ENCODE peak calls at places on chromosomes 13 and 19, in seven cellular contexts. D is ovary, N is A549, G is SK-N-SH, B is esophagus muscularis mucosa, J is transverse colon, K is tibial nerve. Q is an unnamed sample.

GRCh38 chr13:74979703-74980102 is 502.3 kb downstream of the TBC1D4 start:
- DNase-seq in B (no peak), K (no peak), J (no peak), N (no peak), D (no peak), G (peak; percentile 11), Q (no peak)

GRCh38 chr13:112679932-112680677 is 9.7 kb upstream of the ATP11A start:
- DNase-seq in N (no peak), G (no peak), D (no peak), J (no peak), K (no peak), B (no peak), Q (peak; percentile 44)

GRCh38 chr13:96769874-96770273 is 224.4 kb downstream of the OXGR1 start:
- DNase-seq in B (no peak), G (peak; percentile 35), D (no peak), K (no peak), J (no peak), N (no peak), Q (no peak)

GRCh38 chr19:58498316-58499020 is 13.3 kb downstream of the SLC27A5 start:
- DNase-seq in D (peak; percentile 55), K (no peak), B (no peak), N (no peak), J (no peak), G (no peak), Q (no peak)

GRCh38 chr13:43240278-43240677 is 216.9 kb downstream of the DNAJC15 start:
- DNase-seq in G (no peak), K (no peak), D (no peak), J (no peak), B (no peak), N (no peak), Q (no peak)

GRCh38 chr13:20188649-20189553 is 3.8 kb downstream of the GJB2 start:
- DNase-seq in B (no peak), N (no peak), D (no peak), G (peak; percentile 41), J (peak; percentile 38), K (no peak), Q (no peak)

GRCh38 chr19:51615991-51616390 is 14.2 kb downstream of the SIGLEC5 start:
- DNase-seq in D (no peak), B (no peak), J (no peak), G (no peak), N (no peak), K (no peak), Q (no peak)

GRCh38 chr19:8655340-8655709 is 24.9 kb downstream of the NFILZ start:
- DNase-seq in G (peak; percentile 22), N (no peak), B (no peak), J (no peak), D (no peak), K (no peak), Q (peak; percentile 50)

GRCh38 chr13:63737418-63737817 is 2321.8 kb upstream of the PCDH20 start:
- DNase-seq in J (no peak), D (no peak), K (no peak), G (no peak), N (no peak), B (no peak), Q (peak; percentile 72)

GRCh38 chr13:101917833-101918755 is 465.6 kb downstream of the ITGBL1 start:
- DNase-seq in B (no peak), N (no peak), J (no peak), K (no peak), D (no peak), G (peak; percentile 73), Q (no peak)

GRCh38 chr13:20714161-20714560 is 10.7 kb downstream of the IL17D start:
- DNase-seq in B (no peak), K (no peak), D (no peak), G (no peak), J (no peak), N (no peak), Q (no peak)

GRCh38 chr13:69704311-69704710 is 403.3 kb upstream of the ATXN8OS start:
- DNase-seq in K (no peak), B (no peak), D (no peak), J (no peak), N (no peak), G (no peak), Q (no peak)

GRCh38 chr13:54433511-54434206 is 1405.0 kb downstream of the OLFM4 start:
- DNase-seq in J (no peak), G (no peak), K (no peak), N (no peak), D (no peak), B (no peak), Q (no peak)

GRCh38 chr19:3910105-3910504 is 22.8 kb upstream of the NMRK2 start:
- DNase-seq in K (no peak), J (no peak), B (no peak), G (no peak), D (no peak), N (no peak), Q (no peak)

GRCh38 chr19:47730910-47731309 is 14.4 kb upstream of the NOP53 start:
- DNase-seq in B (no peak), N (no peak), G (no peak), D (no peak), K (no peak), J (no peak), Q (no peak)

GRCh38 chr19:35161434-35161743 is 6.9 kb downstream of the FXYD5 start:
- DNase-seq in B (no peak), N (no peak), K (no peak), D (no peak), J (no peak), G (no peak), Q (no peak)

GRCh38 chr13:25860862-25861261 is 191.0 kb downstream of the SHISA2 start:
- DNase-seq in B (no peak), G (no peak), N (no peak), J (no peak), K (no peak), D (no peak), Q (no peak)

GRCh38 chr13:49455016-49455398 is 10.9 kb downstream of the SETDB2 start:
- DNase-seq in G (no peak), J (no peak), D (no peak), K (no peak), B (no peak), N (no peak), Q (no peak)

GRCh38 chr19:1624458-1624857 is 19.2 kb upstream of the UQCR11 start:
- DNase-seq in K (peak; percentile 39), J (peak; percentile 48), D (no peak), G (peak; percentile 88), N (peak; percentile 61), B (no peak), Q (no peak)

GRCh38 chr13:85347251-85347650 is 452.0 kb downstream of the SLITRK6 start:
- DNase-seq in N (no peak), K (no peak), B (no peak), D (no peak), G (no peak), J (no peak), Q (no peak)

GRCh38 chr19:14198384-14199376 is 7.3 kb downstream of the ADGRL1 start:
- DNase-seq in D (no peak), G (peak; percentile 51), K (no peak), J (no peak), B (no peak), N (no peak), Q (no peak)
- TF ChIP-seq CTCF in D (no peak), G (no peak), K (no peak), J (no peak), B (no peak), N (no peak), Q (no peak)

GRCh38 chr13:50908371-50908770 is 1.2 kb upstream of the RNASEH2B start:
- DNase-seq in D (no peak), J (no peak), K (no peak), B (no peak), G (no peak), N (no peak), Q (no peak)

GRCh38 chr13:50907781-50908180 is 1.8 kb upstream of the RNASEH2B start:
- DNase-seq in N (no peak), G (no peak), D (no peak), K (no peak), B (no peak), J (no peak), Q (no peak)

GRCh38 chr13:50910483-50910805 is 853 bp downstream of the RNASEH2B start:
- DNase-seq in B (no peak), G (peak; percentile 73), K (peak; percentile 16), J (no peak), D (peak; percentile 49), N (peak; percentile 25), Q (peak; percentile 58)

GRCh38 chr13:50911051-50911690 is 1.6 kb downstream of the RNASEH2B start:
- DNase-seq in N (no peak), D (no peak), G (peak; percentile 46), J (no peak), K (no peak), B (no peak), Q (no peak)

GRCh38 chr13:50909605-50910482 is at the start of gene RNASEH2B:
- DNase-seq in B (no peak), D (peak; percentile 62), K (peak; percentile 41), J (peak; percentile 73), G (peak; percentile 89), N (peak; percentile 52), Q (peak; percentile 77)
- TF ChIP-seq EP300 in B (no peak), D (no peak), K (peak; percentile 62), J (no peak), G (no peak), N (no peak), Q (no peak)

GRCh38 chr19:40588110-40588854 is 11.6 kb downstream of the SHKBP1 start:
- DNase-seq in B (no peak), D (no peak), K (no peak), J (no peak), N (no peak), G (no peak), Q (peak; percentile 54)
- H3K4me1 ChIP-seq in B (no peaks in the 10 kb centered on the region), D (no peaks in the 10 kb centered on the region), K (peaks cover 4% of the 10 kb centered on the region), J (no peaks in the 10 kb centered on the region), N (peaks cover 45% of the 10 kb centered on the region), G (no peaks in the 10 kb centered on the region), Q (no peaks in the 10 kb centered on the region)

GRCh38 chr19:40464059-40465024 is 1.2 kb downstream of the BLVRB start:
- DNase-seq in J (peak; percentile 93), D (peak; percentile 92), B (peak; percentile 98), N (peak; percentile 97), G (peak; percentile 75), K (peak; percentile 95), Q (peak; percentile 91)

GRCh38 chr19:40465025-40465780 is at the start of gene BLVRB:
- DNase-seq in D (no peak), B (no peak), K (peak; percentile 61), J (peak; percentile 63), G (no peak), N (no peak), Q (peak; percentile 68)

GRCh38 chr19:40466219-40467006 is at the start of gene SPTBN4:
- DNase-seq in K (peak; percentile 21), D (peak; percentile 48), G (no peak), B (no peak), N (no peak), J (peak; percentile 30), Q (peak; percentile 25)

GRCh38 chr19:40467007-40467565 is 285 bp downstream of the SPTBN4 start:
- DNase-seq in G (peak; percentile 73), B (no peak), N (no peak), J (no peak), K (no peak), D (peak; percentile 32), Q (no peak)

DNA sequence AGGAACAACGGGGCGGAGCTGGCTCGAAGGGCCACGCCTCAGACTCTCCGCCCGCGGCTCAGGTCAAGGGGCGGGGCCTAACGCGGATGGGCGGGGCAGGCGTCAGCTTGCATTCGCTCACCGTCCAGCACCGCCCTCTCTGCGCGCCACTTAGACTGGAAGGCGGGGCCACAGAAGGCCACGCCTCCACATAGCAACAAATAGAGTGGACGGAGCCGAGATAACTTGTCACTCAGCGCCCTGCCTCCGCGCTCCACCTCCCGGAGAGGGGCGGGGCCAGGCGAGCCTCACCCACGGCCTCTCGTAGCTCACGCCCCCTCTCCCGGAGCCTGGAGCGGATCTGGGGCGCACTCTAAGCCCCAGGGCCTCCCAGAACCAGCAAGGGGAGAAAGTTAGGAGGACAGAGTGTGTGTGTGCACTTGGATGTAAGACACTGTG is 255 bp upstream of the BLVRB start:
- DNase-seq in K (peak; percentile 100), N (peak; percentile 98), D (peak; percentile 100), J (peak; percentile 100), B (peak; percentile 100), G (peak; percentile 97), Q (peak; percentile 100)
- TF ChIP-seq CTCF in K (no peak), N (no peak), D (no peak), J (no peak), B (no peak), G (no peak), Q (no peak)